ENCODE peak calls at places on chromosomes 2 and 18, in eight cellular contexts. W is ovary; B is NT2/D1; J is cardiac fibroblast; V is retinal pigment epithelial cell; O is posterior cingulate gyrus; S is activated CD8-positive, alpha-beta T cell treated with anti-CD3 and anti-CD28 coated beads for 36 hours; E is naive thymus-derived CD4-positive, alpha-beta T cell. K is an unnamed sample.

GRCh38 chr2:10806543-10806942 is 6.0 kb downstream of the PDIA6 start:
- DNase-seq in W (no peak), B (no peak), J (no peak), V (no peak), O (no peak), S (no peak), E (no peak), K (no peak)

GRCh38 chr18:34661464-34662087 is 48.5 kb upstream of the DTNA start:
- DNase-seq in W (no peak), B (no peak), J (peak; percentile 65), V (no peak), O (no peak), S (no peak), E (no peak), K (no peak)

GRCh38 chr2:70709746-70710145 is 58.3 kb downstream of the ADD2 start:
- DNase-seq in W (no peak), B (no peak), J (no peak), V (no peak), O (no peak), S (no peak), E (no peak), K (no peak)

GRCh38 chr18:78970774-78971333 is 8.8 kb upstream of the SALL3 start:
- DNase-seq in W (no peak), B (no peak), J (no peak), V (no peak), O (no peak), S (no peak), E (no peak), K (no peak)

GRCh38 chr2:42652086-42652485 is 83.7 kb downstream of the MTA3 start:
- DNase-seq in W (no peak), B (no peak), J (no peak), V (no peak), O (no peak), S (peak; percentile 63), E (peak; percentile 80), K (no peak)

GRCh38 chr18:57243624-57244179 is 96.8 kb downstream of the BOD1L2 start:
- DNase-seq in W (no peak), B (no peak), J (no peak), V (no peak), O (no peak), S (no peak), E (no peak), K (no peak)

GRCh38 chr2:53520630-53520940 is 247.0 kb upstream of the CHAC2 start:
- DNase-seq in W (no peak), B (no peak), J (no peak), V (no peak), O (no peak), S (no peak), E (no peak), K (no peak)

GRCh38 chr2:207226243-207226642 is 60.5 kb upstream of the KLF7 start:
- DNase-seq in W (no peak), B (no peak), J (no peak), V (no peak), O (no peak), S (no peak), E (no peak), K (no peak)

GRCh38 chr2:44335806-44336538 is 25.3 kb downstream of the PREPL start:
- DNase-seq in W (no peak), B (no peak), J (peak; percentile 16), V (no peak), O (no peak), S (no peak), E (no peak), K (no peak)

GRCh38 chr2:154240921-154241379 is 369.2 kb downstream of the GALNT13 start:
- DNase-seq in W (no peak), B (no peak), J (no peak), V (no peak), O (no peak), S (no peak), E (no peak), K (no peak)

GRCh38 chr2:62412347-62412742 is 93.7 kb downstream of the TMEM17 start:
- DNase-seq in W (no peak), B (no peak), J (no peak), V (no peak), O (no peak), S (no peak), E (no peak), K (no peak)

GRCh38 chr18:75779450-75779849 is 351.9 kb upstream of the SMIM21 start:
- DNase-seq in W (no peak), B (no peak), J (no peak), V (no peak), O (no peak), S (no peak), E (no peak), K (no peak)

GRCh38 chr2:151238527-151239487 is 22.9 kb downstream of the RBM43 start:
- DNase-seq in W (peak; percentile 39), B (peak; percentile 48), J (peak; percentile 93), V (peak; percentile 68), O (peak; percentile 36), S (peak; percentile 59), E (peak; percentile 38), K (peak; percentile 21)